ENCODE peak calls at places on chromosomes 13 and 19, in six cellular contexts. Z, E, G, L, C and A are unnamed samples. For H3K4me1, the result is how much of the 10 kb centered on the place peaks cover.

GRCh38 chr19:9673912-9674668 is 810 bp downstream of the ZNF562 start:
- DNase-seq in L (peak), C (peak), G (peak), E (no peak), Z (peak), A (no peak)

GRCh38 chr13:20843177-20843576 is 59.4 kb downstream of the XPO4 start:
- DNase-seq in C (no peak), L (no peak), E (no peak), G (no peak), Z (no peak), A (no peak)

GRCh38 chr13:51326782-51327181 is 12.7 kb upstream of the SERPINE3 start:
- DNase-seq in G (no peak), Z (no peak), E (no peak), L (no peak), C (no peak), A (no peak)

GRCh38 chr19:5711713-5712161 is 8.2 kb downstream of the LONP1 start:
- DNase-seq in C (peak), G (no peak), L (no peak), Z (no peak), E (peak), A (no peak)

GRCh38 chr19:8208119-8208709 is 956 bp upstream of the CERS4 start:
- DNase-seq in G (peak), Z (no peak), C (peak), L (peak), E (no peak), A (no peak)

GRCh38 chr13:86052141-86052540 is 252.9 kb upstream of the SLITRK6 start:
- DNase-seq in L (no peak), Z (no peak), C (no peak), G (no peak), E (no peak), A (no peak)

GRCh38 chr19:19372656-19373416 is 32.6 kb upstream of the GATAD2A start:
- DNase-seq in C (no peak), E (no peak), G (peak), L (peak), Z (peak), A (peak)

GRCh38 chr13:22357132-22357531 is 686.3 kb downstream of the FGF9 start:
- DNase-seq in L (no peak), Z (no peak), G (no peak), E (no peak), C (no peak), A (no peak)

GRCh38 chr19:19211499-19212432 is at the start of gene NCAN:
- DNase-seq in G (peak), L (no peak), Z (no peak), C (peak), E (no peak), A (no peak)

GRCh38 chr19:10430505-10431253 is 10.3 kb downstream of the PDE4A start:
- DNase-seq in L (peak), E (peak), Z (no peak), C (peak), G (no peak), A (no peak)

GRCh38 chr13:75685239-75685697 is 49.1 kb downstream of the LMO7 start:
- DNase-seq in E (no peak), L (peak), C (no peak), G (peak), Z (no peak), A (no peak)

GRCh38 chr13:25679154-25679553 is 307.4 kb downstream of the ATP8A2 start:
- DNase-seq in E (no peak), C (no peak), G (no peak), L (no peak), Z (no peak), A (no peak)

GRCh38 chr19:9586764-9587163 is 2.5 kb upstream of the ZNF121 start:
- DNase-seq in E (no peak), L (peak), C (peak), Z (peak), G (peak), A (peak)

GRCh38 chr19:51479531-51480331 is 1.4 kb downstream of the CEACAM18 start:
- DNase-seq in E (no peak), L (peak), Z (no peak), G (no peak), C (no peak), A (peak)

GRCh38 chr13:28046981-28047380 is 53.4 kb downstream of the FLT3 start:
- DNase-seq in Z (no peak), C (no peak), G (no peak), E (no peak), L (no peak), A (no peak)

GRCh38 chr13:33193428-33193974 is 92.1 kb downstream of the STARD13 start:
- DNase-seq in G (peak), E (no peak), L (no peak), C (no peak), Z (no peak), A (no peak)

GRCh38 chr19:51339687-51340656 is 2.0 kb downstream of the VSIG10L start:
- DNase-seq in G (peak), C (peak), E (peak), Z (peak), L (peak), A (peak)

GRCh38 chr19:45498411-45499195 is at the start of gene PPM1N:
- DNase-seq in E (peak), L (peak), G (peak), Z (no peak), C (peak), A (peak)

GRCh38 chr13:29474991-29475390 is 120.5 kb downstream of the SLC7A1 start:
- DNase-seq in E (no peak), C (no peak), L (no peak), G (no peak), Z (no peak), A (no peak)

GRCh38 chr19:5891938-5892771 is 11.4 kb downstream of the NDUFA11 start:
- DNase-seq in E (peak), G (peak), C (peak), Z (no peak), L (peak), A (no peak)

GRCh38 chr13:77535448-77535847 is at the start of gene SCEL:
- DNase-seq in G (peak), L (peak), Z (peak), E (no peak), C (no peak), A (no peak)

GRCh38 chr19:1967087-1967608 is 26.2 kb downstream of the CSNK1G2 start:
- DNase-seq in Z (no peak), E (peak), C (no peak), L (no peak), G (no peak), A (no peak)

GRCh38 chr19:58571575-58571947 is 1.6 kb downstream of the MZF1 start:
- DNase-seq in C (no peak), E (no peak), Z (no peak), L (no peak), G (no peak), A (no peak)

GRCh38 chr19:29410974-29411615 is 114.7 kb upstream of the VSTM2B start:
- DNase-seq in L (no peak), E (no peak), C (peak), Z (no peak), G (no peak), A (no peak)

GRCh38 chr19:49149652-49150105 is 5.5 kb downstream of the HRC start:
- DNase-seq in E (no peak), Z (peak), C (peak), G (peak), L (peak), A (no peak)

GRCh38 chr19:40640744-40641143 is 39.6 kb downstream of the LTBP4 start:
- DNase-seq in Z (no peak), E (no peak), C (no peak), L (no peak), G (no peak), A (no peak)

GRCh38 chr13:110583178-110583865 is 21.8 kb upstream of the RAB20 start:
- DNase-seq in C (no peak), G (no peak), E (no peak), Z (no peak), L (no peak), A (no peak)

GRCh38 chr13:110617326-110618072 is 2.2 kb downstream of the NAXD start:
- DNase-seq in Z (no peak), C (no peak), E (no peak), G (no peak), L (no peak), A (no peak)

GRCh38 chr13:84653915-84654534 is 771.8 kb upstream of the SLITRK1 start:
- DNase-seq in C (no peak), G (no peak), L (no peak), Z (no peak), E (no peak), A (no peak)

GRCh38 chr19:38737297-38737865 is 6.9 kb downstream of the CAPN12 start:
- DNase-seq in Z (no peak), C (no peak), E (peak), L (no peak), G (no peak), A (no peak)

GRCh38 chr19:39409207-39409885 is 2.7 kb downstream of the ZFP36 start:
- DNase-seq in Z (peak), G (peak), C (peak), L (peak), E (peak), A (peak)

DNA sequence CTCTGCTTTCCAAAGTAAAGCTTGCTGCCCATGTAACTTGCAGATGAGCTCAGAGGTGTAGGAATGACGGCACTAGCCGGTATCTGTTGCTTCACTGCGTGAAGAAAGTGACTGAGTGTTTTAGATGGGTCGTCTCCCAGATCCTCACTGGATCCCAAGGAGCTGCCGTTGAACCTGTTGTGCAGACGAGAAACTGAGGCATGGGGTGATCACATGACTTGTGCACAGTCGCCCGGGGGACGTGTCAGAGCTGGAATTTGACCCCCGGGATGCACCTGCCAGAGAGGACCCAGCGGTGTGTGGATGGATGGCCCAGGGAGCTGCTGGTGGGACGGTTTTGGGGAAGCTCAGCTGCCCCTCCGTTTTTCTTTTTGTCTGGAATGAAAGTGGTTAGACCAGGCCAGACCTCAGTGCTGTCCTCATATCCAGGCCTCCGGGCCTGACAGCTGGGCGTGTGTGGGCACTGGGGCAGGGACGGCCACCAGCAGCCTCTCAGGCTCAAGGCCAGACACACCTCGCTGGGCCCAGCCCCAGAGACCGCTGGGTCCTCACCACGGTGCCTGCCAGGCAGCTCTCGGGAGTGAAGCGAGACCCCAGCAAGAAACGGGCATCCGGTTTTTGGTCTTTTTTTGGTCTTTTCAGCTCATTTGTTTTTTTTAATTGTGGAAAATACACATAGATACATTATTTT is 12.5 kb downstream of the ARID3A start:
- DNase-seq in E (peak), Z (no peak), L (no peak), C (no peak), G (no peak), A (no peak)
- H3K4me1 ChIP-seq in E (under half), Z (under half), L (under half), C (under half), G (under half), A (under half)

DNA sequence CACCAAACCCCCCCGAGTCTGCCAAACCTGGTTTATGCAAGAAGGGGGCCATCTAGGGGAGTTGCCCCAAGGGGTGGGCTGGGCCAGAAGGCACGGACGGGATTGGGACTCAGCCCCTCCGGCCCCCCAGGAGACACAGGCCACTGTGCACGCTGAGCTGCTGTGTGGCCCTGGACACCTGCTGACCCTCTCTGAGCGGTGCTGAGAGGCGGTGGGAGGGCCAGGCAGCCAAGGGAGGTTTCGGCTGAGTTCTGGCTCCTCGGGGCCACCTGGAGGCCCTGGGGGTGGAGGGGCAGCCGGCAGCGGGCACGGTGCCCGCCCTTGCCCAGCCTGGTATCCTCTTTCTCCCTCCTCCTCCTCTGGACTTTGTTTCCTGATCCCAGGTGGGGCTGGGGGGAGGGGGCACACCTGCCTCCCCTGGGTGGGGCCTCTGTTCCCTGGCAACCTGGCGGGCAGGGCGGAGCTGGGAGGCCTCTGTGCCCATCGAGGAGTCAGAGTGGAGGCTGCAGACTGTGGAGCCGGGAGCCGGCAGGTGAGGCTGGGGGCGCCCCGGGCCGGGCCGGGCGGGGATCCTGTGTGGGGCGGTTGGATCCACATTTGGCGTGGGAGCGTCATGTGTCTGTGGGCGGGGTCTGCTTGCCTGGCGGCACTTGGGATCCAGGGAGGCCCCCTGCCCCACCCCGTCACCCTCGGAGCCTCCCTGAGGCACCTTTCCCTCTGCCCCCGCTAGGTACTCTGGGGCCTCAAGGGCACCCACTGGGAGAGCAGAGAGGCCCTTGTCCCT is at the start of gene MISP:
- DNase-seq in Z (no peak), C (no peak), E (peak), L (peak), G (no peak), A (no peak)
- H3K27ac ChIP-seq in Z (peak), C (peak), E (no peak), L (peak), G (no peak), A (no peak)

DNA sequence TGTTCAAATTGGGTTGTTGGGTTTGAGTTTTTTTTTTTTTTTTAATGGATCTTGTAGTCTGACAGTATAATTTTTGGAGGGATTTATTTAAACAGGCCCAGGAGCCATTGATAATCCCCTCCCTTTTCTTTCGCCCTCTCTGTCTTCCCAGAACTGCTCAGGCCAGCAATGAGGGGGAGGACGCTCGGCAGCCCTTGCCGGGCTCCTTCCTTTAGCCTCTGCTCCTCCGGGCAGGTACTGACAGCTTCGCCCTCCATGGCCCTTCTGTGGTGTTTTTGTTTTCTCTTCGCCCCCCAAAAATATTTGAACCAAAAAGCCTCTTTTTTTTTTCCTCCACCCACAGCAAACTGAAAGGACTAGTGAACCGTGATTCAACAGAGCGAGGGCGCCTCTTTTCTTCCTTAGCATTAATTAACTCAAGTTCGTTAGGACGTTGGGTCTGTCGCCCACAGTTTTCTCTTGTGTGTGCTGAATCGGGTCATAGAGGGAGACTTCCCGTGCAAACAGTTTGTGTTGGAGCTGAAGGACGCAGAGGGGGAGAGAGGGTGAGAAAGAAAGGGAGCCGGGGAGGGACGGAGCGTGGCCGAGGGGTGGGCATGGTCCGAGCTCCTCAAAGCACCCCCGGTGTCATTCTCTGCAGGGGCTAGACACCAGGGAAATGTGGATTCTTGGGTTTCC is 21.5 kb downstream of the NFIX start:
- DNase-seq in C (peak), L (peak), E (peak), Z (no peak), G (peak), A (no peak)
- H3K4me1 ChIP-seq in C (half or more), L (half or more), E (under half), Z (under half), G (under half), A (under half)

GRCh38 chr19:23410155-23410554 is 14.9 kb upstream of the ZNF91 start:
- DNase-seq in G (no peak), C (no peak), E (no peak), Z (no peak), L (no peak), A (no peak)

GRCh38 chr19:23415034-23415433 is 19.8 kb upstream of the ZNF91 start:
- DNase-seq in Z (no peak), L (no peak), E (no peak), C (no peak), G (peak), A (no peak)

GRCh38 chr19:23420824-23421223 is 25.6 kb upstream of the ZNF91 start:
- DNase-seq in C (no peak), E (no peak), Z (no peak), G (peak), L (no peak), A (no peak)

DNA sequence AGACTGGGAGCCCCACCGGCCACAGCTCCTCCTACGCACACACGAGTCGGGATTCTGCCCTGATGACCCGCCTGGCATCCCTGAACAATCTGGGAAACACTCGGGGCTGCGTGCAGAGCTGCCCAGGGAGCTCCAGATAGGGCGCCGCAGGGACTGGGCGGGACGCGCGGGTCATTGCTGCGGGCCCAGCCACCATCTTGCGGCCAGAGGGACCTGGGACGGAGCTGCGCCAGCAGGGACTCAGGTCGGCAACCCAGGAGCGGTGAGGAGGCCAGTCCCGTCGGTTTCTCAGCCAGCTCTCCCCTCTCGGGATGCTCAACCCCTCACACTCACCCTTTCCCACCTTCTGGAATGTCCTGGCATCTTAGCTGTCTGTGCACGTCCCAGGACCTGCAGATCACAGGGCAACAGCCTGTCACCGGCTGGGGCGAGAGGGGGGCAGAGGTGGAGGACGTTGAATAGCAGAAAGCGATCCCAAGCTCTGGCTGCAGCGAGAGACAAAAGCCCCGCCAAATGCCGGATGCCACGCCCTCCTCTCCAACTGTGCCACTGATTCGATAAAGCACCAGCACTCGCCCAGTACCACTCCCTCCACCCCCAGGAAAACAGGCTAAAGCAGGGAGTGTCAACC is 20.4 kb upstream of the ZNF91 start:
- DNase-seq in E (no peak), L (no peak), C (peak), G (peak), Z (no peak), A (no peak)
- H3K27ac ChIP-seq in E (no peak), L (no peak), C (no peak), G (peak), Z (no peak), A (no peak)

GRCh38 chr19:47231215-47232054 is 436 bp upstream of the BBC3 start:
- DNase-seq in E (peak), C (peak), L (peak), G (peak), Z (no peak), A (peak)
- H3K4me1 ChIP-seq in E (under half), C (under half), L (under half), G (under half), Z (under half), A (under half)

GRCh38 chr13:40656358-40656757 is 10.1 kb downstream of the FOXO1 start:
- DNase-seq in L (no peak), G (no peak), C (no peak), E (no peak), Z (no peak), A (no peak)
- H3K27ac ChIP-seq in L (no peak), G (no peak), C (no peak), E (no peak), Z (no peak), A (no peak)